ENCODE peak calls at places on chromosomes 13 and 19, in eight cellular contexts. One of them, this sample, is unnamed. For H3K27me3 and H3K4me1, the result is how much of the 10 kb centered on the place peaks cover.

GRCh38 chr19:30670011-30670329 is 297.8 kb downstream of the ZNF536 start:
- DNase-seq in CD8-positive, alpha-beta memory T cell: no peak
- DNase-seq in colonic mucosa: no peak
- DNase-seq in Peyer's patch: no peak
- DNase-seq in neural progenitor cell: no peak
- DNase-seq in right lobe of liver: no peak
- DNase-seq in CD4-positive, alpha-beta memory T cell: no peak
- DNase-seq in body of pancreas: no peak
- DNase-seq in this sample: no peak

GRCh38 chr13:90867336-90867683 is 480.2 kb upstream of the MIR17HG start:
- DNase-seq in CD8-positive, alpha-beta memory T cell: no peak
- DNase-seq in colonic mucosa: peak
- DNase-seq in Peyer's patch: no peak
- DNase-seq in neural progenitor cell: peak
- DNase-seq in right lobe of liver: peak
- DNase-seq in CD4-positive, alpha-beta memory T cell: no peak
- DNase-seq in body of pancreas: peak
- DNase-seq in this sample: peak

GRCh38 chr19:5953680-5954213 is 24.2 kb downstream of the RANBP3 start:
- DNase-seq in CD8-positive, alpha-beta memory T cell: peak
- DNase-seq in colonic mucosa: no peak
- DNase-seq in Peyer's patch: no peak
- DNase-seq in neural progenitor cell: no peak
- DNase-seq in right lobe of liver: no peak
- DNase-seq in CD4-positive, alpha-beta memory T cell: no peak
- DNase-seq in body of pancreas: no peak
- DNase-seq in this sample: no peak

GRCh38 chr13:111854403-111854802 is 212.5 kb upstream of the SOX1 start:
- DNase-seq in CD8-positive, alpha-beta memory T cell: no peak
- DNase-seq in colonic mucosa: no peak
- DNase-seq in Peyer's patch: no peak
- DNase-seq in neural progenitor cell: no peak
- DNase-seq in right lobe of liver: no peak
- DNase-seq in CD4-positive, alpha-beta memory T cell: no peak
- DNase-seq in body of pancreas: no peak
- DNase-seq in this sample: no peak

GRCh38 chr19:12939908-12940533 is 1.6 kb downstream of the CALR start:
- DNase-seq in CD8-positive, alpha-beta memory T cell: no peak
- DNase-seq in colonic mucosa: no peak
- DNase-seq in Peyer's patch: no peak
- DNase-seq in neural progenitor cell: no peak
- DNase-seq in right lobe of liver: no peak
- DNase-seq in CD4-positive, alpha-beta memory T cell: no peak
- DNase-seq in body of pancreas: no peak
- DNase-seq in this sample: no peak

GRCh38 chr19:19597809-19598306 is 20.6 kb downstream of the PBX4 start:
- DNase-seq in CD8-positive, alpha-beta memory T cell: peak
- DNase-seq in colonic mucosa: no peak
- DNase-seq in Peyer's patch: peak
- DNase-seq in neural progenitor cell: no peak
- DNase-seq in right lobe of liver: no peak
- DNase-seq in CD4-positive, alpha-beta memory T cell: peak
- DNase-seq in body of pancreas: no peak
- DNase-seq in this sample: no peak

GRCh38 chr19:3606690-3607289 is at the start of gene TBXA2R:
- DNase-seq in CD8-positive, alpha-beta memory T cell: peak
- DNase-seq in colonic mucosa: peak
- DNase-seq in Peyer's patch: peak
- DNase-seq in neural progenitor cell: peak
- DNase-seq in right lobe of liver: peak
- DNase-seq in CD4-positive, alpha-beta memory T cell: no peak
- DNase-seq in body of pancreas: peak
- DNase-seq in this sample: peak

GRCh38 chr13:108963276-108963810 is 333.9 kb downstream of the MYO16 start:
- DNase-seq in CD8-positive, alpha-beta memory T cell: no peak
- DNase-seq in colonic mucosa: no peak
- DNase-seq in Peyer's patch: no peak
- DNase-seq in neural progenitor cell: no peak
- DNase-seq in right lobe of liver: no peak
- DNase-seq in CD4-positive, alpha-beta memory T cell: no peak
- DNase-seq in body of pancreas: no peak
- DNase-seq in this sample: no peak

GRCh38 chr13:49308104-49308875 is 60.6 kb downstream of the CDADC1 start:
- DNase-seq in CD8-positive, alpha-beta memory T cell: no peak
- DNase-seq in colonic mucosa: peak
- DNase-seq in Peyer's patch: no peak
- DNase-seq in neural progenitor cell: no peak
- DNase-seq in right lobe of liver: no peak
- DNase-seq in CD4-positive, alpha-beta memory T cell: no peak
- DNase-seq in body of pancreas: peak
- DNase-seq in this sample: peak

GRCh38 chr13:74026753-74027152 is 107.5 kb downstream of the KLF12 start:
- DNase-seq in CD8-positive, alpha-beta memory T cell: peak
- DNase-seq in colonic mucosa: peak
- DNase-seq in Peyer's patch: peak
- DNase-seq in neural progenitor cell: no peak
- DNase-seq in right lobe of liver: no peak
- DNase-seq in CD4-positive, alpha-beta memory T cell: peak
- DNase-seq in body of pancreas: no peak
- DNase-seq in this sample: no peak

GRCh38 chr13:47233734-47234133 is 336.9 kb upstream of the HTR2A start:
- DNase-seq in CD8-positive, alpha-beta memory T cell: no peak
- DNase-seq in colonic mucosa: no peak
- DNase-seq in Peyer's patch: no peak
- DNase-seq in neural progenitor cell: no peak
- DNase-seq in right lobe of liver: no peak
- DNase-seq in CD4-positive, alpha-beta memory T cell: no peak
- DNase-seq in body of pancreas: no peak
- DNase-seq in this sample: no peak

GRCh38 chr19:34880034-34880433 is 46.7 kb upstream of the ZNF30 start:
- DNase-seq in CD8-positive, alpha-beta memory T cell: no peak
- DNase-seq in colonic mucosa: no peak
- DNase-seq in Peyer's patch: no peak
- DNase-seq in neural progenitor cell: no peak
- DNase-seq in right lobe of liver: no peak
- DNase-seq in CD4-positive, alpha-beta memory T cell: no peak
- DNase-seq in body of pancreas: no peak
- DNase-seq in this sample: no peak

GRCh38 chr19:883661-884211 is 9.3 kb downstream of the MED16 start:
- DNase-seq in CD8-positive, alpha-beta memory T cell: no peak
- DNase-seq in colonic mucosa: no peak
- DNase-seq in Peyer's patch: no peak
- DNase-seq in neural progenitor cell: no peak
- DNase-seq in right lobe of liver: no peak
- DNase-seq in CD4-positive, alpha-beta memory T cell: no peak
- DNase-seq in body of pancreas: no peak
- DNase-seq in this sample: peak

GRCh38 chr13:26540319-26540718 is 17.2 kb upstream of the WASF3 start:
- DNase-seq in CD8-positive, alpha-beta memory T cell: no peak
- DNase-seq in colonic mucosa: no peak
- DNase-seq in Peyer's patch: no peak
- DNase-seq in neural progenitor cell: no peak
- DNase-seq in right lobe of liver: no peak
- DNase-seq in CD4-positive, alpha-beta memory T cell: no peak
- DNase-seq in body of pancreas: no peak
- DNase-seq in this sample: no peak

GRCh38 chr19:495440-496332 is 600 bp upstream of the MADCAM1 start:
- DNase-seq in CD8-positive, alpha-beta memory T cell: peak
- DNase-seq in colonic mucosa: no peak
- DNase-seq in Peyer's patch: no peak
- DNase-seq in neural progenitor cell: peak
- DNase-seq in right lobe of liver: no peak
- DNase-seq in CD4-positive, alpha-beta memory T cell: peak
- DNase-seq in body of pancreas: no peak
- DNase-seq in this sample: peak

GRCh38 chr13:99559560-99559959 is 58.3 kb downstream of the TM9SF2 start:
- DNase-seq in CD8-positive, alpha-beta memory T cell: no peak
- DNase-seq in colonic mucosa: no peak
- DNase-seq in Peyer's patch: no peak
- DNase-seq in neural progenitor cell: no peak
- DNase-seq in right lobe of liver: no peak
- DNase-seq in CD4-positive, alpha-beta memory T cell: no peak
- DNase-seq in body of pancreas: no peak
- DNase-seq in this sample: no peak

GRCh38 chr13:79749985-79750551 is 269.1 kb downstream of the NDFIP2 start:
- DNase-seq in CD8-positive, alpha-beta memory T cell: no peak
- DNase-seq in colonic mucosa: no peak
- DNase-seq in Peyer's patch: peak
- DNase-seq in neural progenitor cell: peak
- DNase-seq in right lobe of liver: no peak
- DNase-seq in CD4-positive, alpha-beta memory T cell: no peak
- DNase-seq in body of pancreas: peak
- DNase-seq in this sample: no peak

GRCh38 chr13:27446986-27447583 is 3.3 kb downstream of the MTIF3 start:
- DNase-seq in CD8-positive, alpha-beta memory T cell: peak
- DNase-seq in colonic mucosa: no peak
- DNase-seq in Peyer's patch: peak
- DNase-seq in neural progenitor cell: no peak
- DNase-seq in right lobe of liver: no peak
- DNase-seq in CD4-positive, alpha-beta memory T cell: peak
- DNase-seq in body of pancreas: no peak
- DNase-seq in this sample: no peak

GRCh38 chr13:88329066-88329465 is 657.9 kb downstream of the SLITRK5 start:
- DNase-seq in CD8-positive, alpha-beta memory T cell: no peak
- DNase-seq in colonic mucosa: no peak
- DNase-seq in Peyer's patch: no peak
- DNase-seq in neural progenitor cell: no peak
- DNase-seq in right lobe of liver: no peak
- DNase-seq in CD4-positive, alpha-beta memory T cell: no peak
- DNase-seq in body of pancreas: no peak
- DNase-seq in this sample: no peak
- H3K27me3 ChIP-seq in CD8-positive, alpha-beta memory T cell: under half
- H3K27me3 ChIP-seq in colonic mucosa: under half
- H3K27me3 ChIP-seq in Peyer's patch: under half
- H3K27me3 ChIP-seq in neural progenitor cell: under half
- H3K27me3 ChIP-seq in right lobe of liver: under half
- H3K27me3 ChIP-seq in CD4-positive, alpha-beta memory T cell: under half
- H3K27me3 ChIP-seq in body of pancreas: under half
- H3K27me3 ChIP-seq in this sample: under half

GRCh38 chr13:35780613-35781012 is 304.1 kb upstream of the MAB21L1 start:
- DNase-seq in CD8-positive, alpha-beta memory T cell: no peak
- DNase-seq in colonic mucosa: no peak
- DNase-seq in Peyer's patch: no peak
- DNase-seq in neural progenitor cell: no peak
- DNase-seq in right lobe of liver: no peak
- DNase-seq in CD4-positive, alpha-beta memory T cell: no peak
- DNase-seq in body of pancreas: no peak
- DNase-seq in this sample: no peak
- H3K4me1 ChIP-seq in CD8-positive, alpha-beta memory T cell: under half
- H3K4me1 ChIP-seq in colonic mucosa: under half
- H3K4me1 ChIP-seq in Peyer's patch: under half
- H3K4me1 ChIP-seq in neural progenitor cell: under half
- H3K4me1 ChIP-seq in right lobe of liver: under half
- H3K4me1 ChIP-seq in CD4-positive, alpha-beta memory T cell: under half
- H3K4me1 ChIP-seq in body of pancreas: under half
- H3K4me1 ChIP-seq in this sample: under half

GRCh38 chr19:49420227-49420626 is 3.0 kb downstream of the PTH2 start:
- DNase-seq in CD8-positive, alpha-beta memory T cell: no peak
- DNase-seq in colonic mucosa: no peak
- DNase-seq in Peyer's patch: no peak
- DNase-seq in neural progenitor cell: no peak
- DNase-seq in right lobe of liver: no peak
- DNase-seq in CD4-positive, alpha-beta memory T cell: no peak
- DNase-seq in body of pancreas: no peak
- DNase-seq in this sample: no peak
- H3K27me3 ChIP-seq in CD8-positive, alpha-beta memory T cell: under half
- H3K27me3 ChIP-seq in colonic mucosa: half or more
- H3K27me3 ChIP-seq in Peyer's patch: under half
- H3K27me3 ChIP-seq in neural progenitor cell: half or more
- H3K27me3 ChIP-seq in right lobe of liver: under half
- H3K27me3 ChIP-seq in CD4-positive, alpha-beta memory T cell: under half
- H3K27me3 ChIP-seq in body of pancreas: under half
- H3K27me3 ChIP-seq in this sample: under half

GRCh38 chr19:11265177-11265784 is 3.0 kb upstream of the DOCK6 start:
- DNase-seq in CD8-positive, alpha-beta memory T cell: no peak
- DNase-seq in colonic mucosa: no peak
- DNase-seq in Peyer's patch: no peak
- DNase-seq in neural progenitor cell: no peak
- DNase-seq in right lobe of liver: no peak
- DNase-seq in CD4-positive, alpha-beta memory T cell: no peak
- DNase-seq in body of pancreas: no peak
- DNase-seq in this sample: no peak

GRCh38 chr19:11261902-11262839 is at the start of gene DOCK6:
- DNase-seq in CD8-positive, alpha-beta memory T cell: no peak
- DNase-seq in colonic mucosa: peak
- DNase-seq in Peyer's patch: peak
- DNase-seq in neural progenitor cell: peak
- DNase-seq in right lobe of liver: peak
- DNase-seq in CD4-positive, alpha-beta memory T cell: no peak
- DNase-seq in body of pancreas: peak
- DNase-seq in this sample: peak

GRCh38 chr19:11265785-11266236 is 3.5 kb upstream of the DOCK6 start:
- DNase-seq in CD8-positive, alpha-beta memory T cell: no peak
- DNase-seq in colonic mucosa: peak
- DNase-seq in Peyer's patch: no peak
- DNase-seq in neural progenitor cell: no peak
- DNase-seq in right lobe of liver: peak
- DNase-seq in CD4-positive, alpha-beta memory T cell: no peak
- DNase-seq in body of pancreas: peak
- DNase-seq in this sample: no peak

GRCh38 chr19:11263726-11264125 is 1.4 kb upstream of the DOCK6 start:
- DNase-seq in CD8-positive, alpha-beta memory T cell: no peak
- DNase-seq in colonic mucosa: no peak
- DNase-seq in Peyer's patch: no peak
- DNase-seq in neural progenitor cell: no peak
- DNase-seq in right lobe of liver: no peak
- DNase-seq in CD4-positive, alpha-beta memory T cell: no peak
- DNase-seq in body of pancreas: no peak
- DNase-seq in this sample: no peak

GRCh38 chr19:11264452-11265176 is 2.3 kb upstream of the DOCK6 start:
- DNase-seq in CD8-positive, alpha-beta memory T cell: no peak
- DNase-seq in colonic mucosa: peak
- DNase-seq in Peyer's patch: no peak
- DNase-seq in neural progenitor cell: no peak
- DNase-seq in right lobe of liver: peak
- DNase-seq in CD4-positive, alpha-beta memory T cell: no peak
- DNase-seq in body of pancreas: peak
- DNase-seq in this sample: peak
- H3K4me1 ChIP-seq in CD8-positive, alpha-beta memory T cell: under half
- H3K4me1 ChIP-seq in colonic mucosa: under half
- H3K4me1 ChIP-seq in Peyer's patch: under half
- H3K4me1 ChIP-seq in neural progenitor cell: under half
- H3K4me1 ChIP-seq in right lobe of liver: under half
- H3K4me1 ChIP-seq in CD4-positive, alpha-beta memory T cell: under half
- H3K4me1 ChIP-seq in body of pancreas: under half
- H3K4me1 ChIP-seq in this sample: under half

This sample was measured in upper lobe of right lung.